ENCODE peak calls at places on chromosomes 2 and 18, in four cellular contexts. One of them, this sample, is unnamed.

GRCh38 chr2:36058076-36058475 is 297.5 kb upstream of the CRIM1 start:
- DNase-seq in K562: no peak
- DNase-seq in HepG2: no peak
- DNase-seq in GM12878: no peak
- DNase-seq in this sample: no peak

GRCh38 chr2:166344286-166345113 is 31.2 kb downstream of the SCN9A start:
- DNase-seq in K562: no peak
- DNase-seq in HepG2: peak
- DNase-seq in GM12878: no peak
- DNase-seq in this sample: peak

GRCh38 chr18:51128533-51128932 is 68.9 kb downstream of the MEX3C start:
- DNase-seq in K562: no peak
- DNase-seq in HepG2: no peak
- DNase-seq in GM12878: no peak
- DNase-seq in this sample: no peak

GRCh38 chr2:108907822-108908716 is 81.0 kb downstream of the EDAR start:
- DNase-seq in K562: no peak
- DNase-seq in HepG2: no peak
- DNase-seq in GM12878: no peak
- DNase-seq in this sample: peak

GRCh38 chr2:238107525-238108422 is 7.6 kb downstream of the ESPNL start:
- DNase-seq in K562: no peak
- DNase-seq in HepG2: peak
- DNase-seq in GM12878: peak
- DNase-seq in this sample: peak

GRCh38 chr2:218257390-218257981 is 3.3 kb upstream of the GPBAR1 start:
- DNase-seq in K562: peak
- DNase-seq in HepG2: no peak
- DNase-seq in GM12878: peak
- DNase-seq in this sample: peak

GRCh38 chr18:14106906-14107305 is 25.3 kb downstream of the ZNF519 start:
- DNase-seq in K562: no peak
- DNase-seq in HepG2: no peak
- DNase-seq in GM12878: no peak
- DNase-seq in this sample: no peak

GRCh38 chr2:73982140-73982617 is 2.5 kb upstream of the TET3 start:
- DNase-seq in K562: no peak
- DNase-seq in HepG2: no peak
- DNase-seq in GM12878: no peak
- DNase-seq in this sample: no peak

GRCh38 chr18:73962251-73962650 is 185.4 kb downstream of the FBXO15 start:
- DNase-seq in K562: no peak
- DNase-seq in HepG2: no peak
- DNase-seq in GM12878: no peak
- DNase-seq in this sample: no peak

GRCh38 chr2:234308073-234308813 is 188.6 kb downstream of the ARL4C start:
- DNase-seq in K562: no peak
- DNase-seq in HepG2: no peak
- DNase-seq in GM12878: no peak
- DNase-seq in this sample: no peak

GRCh38 chr2:9205481-9205880 is 1.1 kb upstream of the ASAP2 start:
- DNase-seq in K562: no peak
- DNase-seq in HepG2: peak
- DNase-seq in GM12878: no peak
- DNase-seq in this sample: no peak

GRCh38 chr2:203354966-203355365 is 26.8 kb downstream of the ABI2 start:
- DNase-seq in K562: no peak
- DNase-seq in HepG2: no peak
- DNase-seq in GM12878: no peak
- DNase-seq in this sample: no peak

GRCh38 chr2:1705557-1706076 is 38.7 kb downstream of the PXDN start:
- DNase-seq in K562: no peak
- DNase-seq in HepG2: no peak
- DNase-seq in GM12878: no peak
- DNase-seq in this sample: no peak

GRCh38 chr2:39542523-39542922 is 105.4 kb upstream of the MAP4K3 start:
- DNase-seq in K562: no peak
- DNase-seq in HepG2: no peak
- DNase-seq in GM12878: no peak
- DNase-seq in this sample: peak

GRCh38 chr2:36562245-36562644 is 35.7 kb downstream of the FEZ2 start:
- DNase-seq in K562: no peak
- DNase-seq in HepG2: no peak
- DNase-seq in GM12878: no peak
- DNase-seq in this sample: no peak

GRCh38 chr2:157574165-157574564 is 54.5 kb downstream of the ACVR1C start:
- DNase-seq in K562: no peak
- DNase-seq in HepG2: no peak
- DNase-seq in GM12878: no peak
- DNase-seq in this sample: no peak
- TF ChIP-seq MAX in K562: no peak
- TF ChIP-seq MAX in HepG2: no peak
- TF ChIP-seq MAX in GM12878: no peak
- TF ChIP-seq MAX in this sample: no peak

GRCh38 chr2:170166735-170167134 is 11.2 kb upstream of the MYO3B start:
- DNase-seq in K562: no peak
- DNase-seq in HepG2: no peak
- DNase-seq in GM12878: no peak
- DNase-seq in this sample: no peak

GRCh38 chr2:170162261-170162612 is 15.7 kb upstream of the MYO3B start:
- DNase-seq in K562: no peak
- DNase-seq in HepG2: no peak
- DNase-seq in GM12878: no peak
- DNase-seq in this sample: no peak

GRCh38 chr2:170161516-170162260 is 16.3 kb upstream of the MYO3B start:
- DNase-seq in K562: peak
- DNase-seq in HepG2: no peak
- DNase-seq in GM12878: no peak
- DNase-seq in this sample: no peak

GRCh38 chr2:170163666-170164065 is 14.3 kb upstream of the MYO3B start:
- DNase-seq in K562: no peak
- DNase-seq in HepG2: no peak
- DNase-seq in GM12878: no peak
- DNase-seq in this sample: no peak

GRCh38 chr2:170165129-170165528 is 12.8 kb upstream of the MYO3B start:
- DNase-seq in K562: no peak
- DNase-seq in HepG2: no peak
- DNase-seq in GM12878: no peak
- DNase-seq in this sample: no peak
- TF ChIP-seq FOXM1 in K562: no peak
- TF ChIP-seq FOXM1 in HepG2: no peak
- TF ChIP-seq FOXM1 in GM12878: no peak
- TF ChIP-seq FOXM1 in this sample: no peak

GRCh38 chr2:189022002-189022401 is 47.8 kb downstream of the COL3A1 start:
- DNase-seq in K562: no peak
- DNase-seq in HepG2: no peak
- DNase-seq in GM12878: no peak
- DNase-seq in this sample: peak

GRCh38 chr2:189018636-189019035 is 44.5 kb downstream of the COL3A1 start:
- DNase-seq in K562: no peak
- DNase-seq in HepG2: no peak
- DNase-seq in GM12878: no peak
- DNase-seq in this sample: no peak

GRCh38 chr2:189016311-189016830 is 42.2 kb downstream of the COL3A1 start:
- DNase-seq in K562: no peak
- DNase-seq in HepG2: no peak
- DNase-seq in GM12878: no peak
- DNase-seq in this sample: no peak

GRCh38 chr2:189022492-189022891 is 48.3 kb downstream of the COL3A1 start:
- DNase-seq in K562: no peak
- DNase-seq in HepG2: no peak
- DNase-seq in GM12878: no peak
- DNase-seq in this sample: peak

DNA sequence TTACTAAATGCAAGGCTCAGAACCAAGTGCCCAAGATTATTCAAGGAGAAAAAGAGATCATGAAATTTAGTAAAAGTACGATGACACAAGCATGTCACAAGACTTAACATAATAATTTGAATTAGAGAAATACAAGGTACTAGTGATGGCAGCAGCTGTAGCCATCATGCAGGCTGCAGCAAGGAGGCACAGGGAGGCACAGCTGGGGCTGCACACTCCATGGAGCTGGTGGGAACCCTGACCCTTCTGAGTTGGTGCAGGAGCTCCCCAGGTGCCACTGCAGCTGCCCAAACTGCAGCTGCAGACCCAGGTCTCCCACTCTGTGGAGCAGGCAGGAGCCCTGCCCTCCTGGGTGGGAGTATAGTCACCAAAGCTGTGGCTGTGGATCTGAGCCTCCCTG is 46.0 kb downstream of the COL3A1 start:
- DNase-seq in K562: no peak
- DNase-seq in HepG2: no peak
- DNase-seq in GM12878: no peak
- DNase-seq in this sample: no peak
- TF ChIP-seq MAX in K562: no peak
- TF ChIP-seq MAX in HepG2: no peak
- TF ChIP-seq MAX in GM12878: no peak
- TF ChIP-seq MAX in this sample: no peak

GRCh38 chr2:181790716-181791649 is 100.5 kb upstream of the ITPRID2 start:
- DNase-seq in K562: no peak
- DNase-seq in HepG2: peak
- DNase-seq in GM12878: peak
- DNase-seq in this sample: no peak
- TF ChIP-seq FOXM1 in K562: no peak
- TF ChIP-seq FOXM1 in HepG2: no peak
- TF ChIP-seq FOXM1 in GM12878: no peak
- TF ChIP-seq FOXM1 in this sample: peak